ENCODE peak calls at places on chromosome 11, in nine cellular contexts. O is fibroblast of lung; S is cardiac muscle cell; G is heart right ventricle; Y is uterus; T is body of pancreas; R is right lobe of liver; X is naive thymus-derived CD4-positive, alpha-beta T cell; K is CD8-positive, alpha-beta memory T cell. V is an unnamed sample. For H3K27me3 and H3K4me1, the result is how much of the 10 kb centered on the place peaks cover.

GRCh38 chr11:130915556-130916237 is 582 bp downstream of the SNX19 start:
- DNase-seq in X (no peak), K (no peak), S (no peak), G (no peak), R (no peak), T (no peak), O (no peak), Y (no peak), V (peak)

GRCh38 chr11:126162286-126163030 is 49.0 kb downstream of the RPUSD4 start:
- DNase-seq in T (no peak), O (peak), G (no peak), X (no peak), K (no peak), S (no peak), Y (peak), R (no peak), V (no peak)

GRCh38 chr11:60978546-60979380 is 7.3 kb downstream of the CD6 start:
- DNase-seq in G (no peak), T (no peak), X (no peak), S (peak), O (no peak), R (no peak), Y (no peak), K (peak), V (no peak)

GRCh38 chr11:95734009-95734572 is 55.5 kb downstream of the FAM76B start:
- DNase-seq in K (no peak), G (no peak), O (no peak), S (no peak), T (no peak), X (no peak), R (no peak), Y (no peak), V (no peak)

GRCh38 chr11:130203766-130204702 is 44.5 kb downstream of the ST14 start:
- DNase-seq in R (peak), O (no peak), K (no peak), X (no peak), Y (no peak), S (no peak), T (no peak), G (no peak), V (no peak)

GRCh38 chr11:2298795-2299747 is 2.6 kb downstream of the C11orf21 start:
- DNase-seq in X (no peak), O (no peak), R (no peak), T (peak), Y (no peak), S (peak), G (no peak), K (peak), V (peak)

GRCh38 chr11:133745791-133746190 is 99.5 kb downstream of the SPATA19 start:
- DNase-seq in Y (no peak), O (no peak), K (no peak), X (no peak), S (no peak), T (no peak), R (no peak), G (no peak), V (no peak)

GRCh38 chr11:47342036-47342803 is 10.3 kb downstream of the MYBPC3 start:
- DNase-seq in X (no peak), O (no peak), S (no peak), K (no peak), G (no peak), R (no peak), T (no peak), Y (no peak), V (no peak)

GRCh38 chr11:118060879-118061278 is 16.0 kb upstream of the TMPRSS4 start:
- DNase-seq in Y (no peak), G (no peak), S (no peak), K (no peak), R (no peak), O (no peak), T (no peak), X (no peak), V (no peak)

GRCh38 chr11:11577932-11578331 is 43.9 kb downstream of the GALNT18 start:
- DNase-seq in X (no peak), S (no peak), R (no peak), K (no peak), O (no peak), Y (no peak), T (no peak), G (no peak), V (no peak)

GRCh38 chr11:95989780-95990179 is 65.9 kb upstream of the MTMR2 start:
- DNase-seq in R (no peak), T (no peak), X (no peak), G (no peak), K (no peak), Y (no peak), O (no peak), S (no peak), V (no peak)

GRCh38 chr11:79594839-79595238 is 154.0 kb upstream of the TENM4 start:
- DNase-seq in Y (no peak), R (no peak), X (no peak), T (no peak), O (no peak), S (no peak), G (no peak), K (no peak), V (no peak)

GRCh38 chr11:9838229-9838628 is 174.4 kb downstream of the SWAP70 start:
- DNase-seq in R (no peak), S (no peak), K (no peak), Y (no peak), X (no peak), G (no peak), O (peak), T (no peak), V (no peak)

GRCh38 chr11:118171274-118172062 is 5.0 kb downstream of the SCN2B start:
- DNase-seq in G (peak), T (peak), R (peak), X (peak), O (peak), S (peak), K (peak), Y (peak), V (no peak)

GRCh38 chr11:121654506-121655480 is 202.0 kb upstream of the SORL1-AS1 start:
- DNase-seq in X (no peak), G (no peak), S (peak), Y (no peak), O (no peak), R (no peak), T (no peak), K (no peak), V (no peak)

GRCh38 chr11:71103266-71103665 is 149.1 kb downstream of the SHANK2 start:
- DNase-seq in K (no peak), S (peak), O (no peak), G (no peak), X (no peak), T (peak), R (no peak), Y (no peak), V (peak)

GRCh38 chr11:125343732-125344131 is 152.3 kb downstream of the FEZ1 start:
- DNase-seq in O (peak), R (no peak), K (no peak), T (no peak), G (no peak), S (peak), Y (peak), X (no peak), V (no peak)

GRCh38 chr11:118532091-118532490 is 1.1 kb downstream of the TMEM25 start:
- DNase-seq in K (no peak), R (no peak), X (no peak), S (no peak), G (no peak), T (no peak), O (no peak), Y (no peak), V (no peak)

GRCh38 chr11:73656985-73657384 is 10.6 kb downstream of the PLEKHB1 start:
- DNase-seq in G (no peak), X (no peak), K (no peak), Y (no peak), S (no peak), O (no peak), R (no peak), T (no peak), V (no peak)

GRCh38 chr11:45301537-45302246 is 15.6 kb upstream of the SYT13 start:
- DNase-seq in R (no peak), K (no peak), G (no peak), X (no peak), S (no peak), T (no peak), O (no peak), Y (no peak), V (no peak)

GRCh38 chr11:45305874-45306623 is 19.9 kb upstream of the SYT13 start:
- DNase-seq in O (no peak), X (no peak), S (no peak), T (no peak), Y (no peak), R (no peak), G (no peak), K (no peak), V (no peak)

GRCh38 chr11:45304111-45304991 is 18.2 kb upstream of the SYT13 start:
- DNase-seq in Y (no peak), O (no peak), T (no peak), K (no peak), G (no peak), R (no peak), X (no peak), S (no peak), V (no peak)

GRCh38 chr11:45303316-45303715 is 17.2 kb upstream of the SYT13 start:
- DNase-seq in T (no peak), S (no peak), R (no peak), G (no peak), Y (no peak), O (no peak), K (no peak), X (no peak), V (no peak)

GRCh38 chr11:45304992-45305335 is 18.8 kb upstream of the SYT13 start:
- DNase-seq in O (no peak), S (no peak), G (no peak), X (no peak), T (no peak), Y (no peak), K (no peak), R (no peak), V (no peak)
- H3K27me3 ChIP-seq in O (under half), S (under half), G (under half), X (under half), T (under half), Y (under half), K (under half), R (under half), V (under half)

GRCh38 chr11:111944139-111944538 is 7.0 kb downstream of the DIXDC1 start:
- DNase-seq in Y (no peak), X (no peak), K (no peak), G (no peak), O (peak), T (no peak), R (no peak), S (peak), V (no peak)
- H3K4me3 ChIP-seq in Y (no peak), X (no peak), K (no peak), G (no peak), O (no peak), T (no peak), R (no peak), S (no peak), V (no peak)

GRCh38 chr11:8722156-8722555 is 39.6 kb downstream of the RPL27A start:
- DNase-seq in S (peak), T (no peak), X (no peak), Y (no peak), R (no peak), G (no peak), O (peak), K (no peak), V (no peak)

GRCh38 chr11:8720868-8721739 is 38.5 kb downstream of the RPL27A start:
- DNase-seq in R (no peak), O (peak), G (no peak), K (no peak), S (no peak), T (no peak), X (no peak), Y (no peak), V (no peak)

GRCh38 chr11:8720376-8720775 is 37.8 kb downstream of the RPL27A start:
- DNase-seq in T (no peak), G (no peak), O (no peak), R (no peak), S (no peak), K (no peak), X (no peak), Y (no peak), V (no peak)

GRCh38 chr11:8721740-8722139 is 39.1 kb downstream of the RPL27A start:
- DNase-seq in R (no peak), T (no peak), X (no peak), Y (no peak), K (no peak), O (peak), S (peak), G (no peak), V (no peak)

GRCh38 chr11:8722809-8723208 is 40.2 kb downstream of the RPL27A start:
- DNase-seq in O (no peak), Y (no peak), R (no peak), T (no peak), X (no peak), G (no peak), S (no peak), K (no peak), V (no peak)
- H3K4me1 ChIP-seq in O (half or more), Y (under half), R (under half), T (half or more), X (under half), G (under half), S (under half), K (under half), V (under half)

GRCh38 chr11:85948884-85949283 is 93.7 kb downstream of the CCDC83 start:
- DNase-seq in T (no peak), K (no peak), R (no peak), S (no peak), Y (no peak), X (no peak), G (no peak), O (no peak), V (no peak)
- H3K27me3 ChIP-seq in T (under half), K (under half), R (under half), S (under half), Y (under half), X (under half), G (under half), O (under half), V (under half)

GRCh38 chr11:83158965-83159900 is 2.3 kb downstream of the PCF11 start:
- DNase-seq in R (no peak), G (no peak), Y (no peak), K (peak), S (no peak), T (no peak), X (no peak), O (no peak), V (no peak)
- H3K4me3 ChIP-seq in R (peak), G (peak), Y (peak), K (peak), S (peak), T (peak), X (peak), O (peak), V (peak)

GRCh38 chr11:102457056-102457677 is 4.6 kb upstream of the TMEM123 start:
- DNase-seq in K (no peak), R (no peak), X (no peak), T (no peak), Y (no peak), S (no peak), O (no peak), G (no peak), V (no peak)
- H3K4me1 ChIP-seq in K (under half), R (under half), X (under half), T (under half), Y (under half), S (under half), O (under half), G (under half), V (under half)